ENCODE peak calls at places on chromosomes 3 and 15, in six cellular contexts. O, A, N, I, M and W are unnamed samples.

GRCh38 chr3:72991522-72991921 is 5.1 kb upstream of the PPP4R2 start:
- DNase-seq in O (no peak), A (no peak), N (no peak), I (no peak), M (no peak), W (no peak)

GRCh38 chr3:167705840-167706239 is 28.9 kb downstream of the PDCD10 start:
- DNase-seq in O (no peak), A (no peak), N (no peak), I (peak; percentile 50), M (no peak), W (no peak)

GRCh38 chr3:136612512-136612911 is 139.7 kb downstream of the STAG1 start:
- DNase-seq in O (no peak), A (no peak), N (no peak), I (peak; percentile 35), M (no peak), W (no peak)

GRCh38 chr15:59388670-59389069 is 16.0 kb upstream of the MYO1E start:
- DNase-seq in O (no peak), A (no peak), N (no peak), I (peak; percentile 44), M (no peak), W (no peak)

GRCh38 chr15:70503073-70503745 is 260.1 kb downstream of the UACA start:
- DNase-seq in O (no peak), A (no peak), N (no peak), I (no peak), M (no peak), W (no peak)

GRCh38 chr3:9704343-9705322 is 1.0 kb downstream of the CPNE9 start:
- DNase-seq in O (no peak), A (peak; percentile 75), N (peak; percentile 97), I (peak; percentile 23), M (no peak), W (peak; percentile 50)

GRCh38 chr3:115725800-115726199 is 102.5 kb downstream of the GAP43 start:
- DNase-seq in O (no peak), A (no peak), N (no peak), I (no peak), M (no peak), W (no peak)

GRCh38 chr3:67329358-67329757 is 325.1 kb downstream of the SUCLG2 start:
- DNase-seq in O (no peak), A (no peak), N (no peak), I (no peak), M (no peak), W (no peak)

GRCh38 chr3:87436781-87437543 is 160.6 kb upstream of the POU1F1 start:
- DNase-seq in O (no peak), A (no peak), N (no peak), I (peak; percentile 90), M (no peak), W (no peak)

GRCh38 chr15:77981281-77982126 is 96.0 kb downstream of the TBC1D2B start:
- DNase-seq in O (no peak), A (peak; percentile 62), N (no peak), I (no peak), M (no peak), W (no peak)

GRCh38 chr15:39641187-39641889 is 60.5 kb downstream of the THBS1 start:
- DNase-seq in O (no peak), A (no peak), N (no peak), I (peak; percentile 57), M (no peak), W (no peak)

GRCh38 chr3:178454714-178455113 is 81.5 kb upstream of the KCNMB2 start:
- DNase-seq in O (no peak), A (no peak), N (no peak), I (peak; percentile 86), M (no peak), W (peak; percentile 82)

GRCh38 chr3:40623567-40623966 is 98.8 kb downstream of the ZNF621 start:
- DNase-seq in O (no peak), A (no peak), N (no peak), I (peak; percentile 26), M (no peak), W (no peak)

GRCh38 chr3:156677536-156677935 is 3.1 kb downstream of the TIPARP start:
- DNase-seq in O (no peak), A (no peak), N (no peak), I (no peak), M (no peak), W (no peak)

GRCh38 chr3:96776818-96777217 is 37.6 kb upstream of the EPHA6 start:
- DNase-seq in O (no peak), A (no peak), N (no peak), I (no peak), M (no peak), W (no peak)

GRCh38 chr15:98800437-98801233 is 152.3 kb downstream of the IGF1R start:
- DNase-seq in O (peak; percentile 26), A (no peak), N (peak; percentile 55), I (peak; percentile 83), M (peak; percentile 91), W (no peak)

GRCh38 chr3:126261037-126261436 is 80.7 kb upstream of the ALDH1L1 start:
- DNase-seq in O (no peak), A (no peak), N (no peak), I (peak; percentile 17), M (no peak), W (peak; percentile 79)

GRCh38 chr3:17433866-17434265 is 308.6 kb downstream of the TBC1D5 start:
- DNase-seq in O (no peak), A (no peak), N (no peak), I (no peak), M (no peak), W (no peak)

GRCh38 chr3:190183121-190183520 is 62.4 kb upstream of the P3H2 start:
- DNase-seq in O (peak; percentile 86), A (no peak), N (no peak), I (peak; percentile 98), M (peak; percentile 47), W (no peak)

GRCh38 chr15:99719096-99719541 is 14.1 kb downstream of the LYSMD4 start:
- DNase-seq in O (peak; percentile 49), A (no peak), N (no peak), I (peak; percentile 95), M (no peak), W (no peak)

GRCh38 chr3:191301982-191302381 is 27.2 kb upstream of the CCDC50 start:
- DNase-seq in O (no peak), A (no peak), N (peak; percentile 13), I (no peak), M (no peak), W (no peak)

GRCh38 chr3:137514853-137515252 is 249.3 kb upstream of the SOX14 start:
- DNase-seq in O (no peak), A (no peak), N (no peak), I (no peak), M (no peak), W (no peak)

GRCh38 chr15:63879211-63879610 is 45.5 kb upstream of the HERC1 start:
- DNase-seq in O (no peak), A (no peak), N (no peak), I (no peak), M (no peak), W (no peak)

GRCh38 chr3:175335229-175335628 is 476.1 kb downstream of the NAALADL2 start:
- DNase-seq in O (no peak), A (no peak), N (no peak), I (peak; percentile 70), M (no peak), W (no peak)

GRCh38 chr15:73108676-73109075 is 56.4 kb downstream of the NEO1 start:
- DNase-seq in O (no peak), A (no peak), N (no peak), I (no peak), M (no peak), W (no peak)

GRCh38 chr3:180421221-180421620 is 180.7 kb upstream of the TTC14 start:
- DNase-seq in O (no peak), A (no peak), N (no peak), I (no peak), M (no peak), W (no peak)

GRCh38 chr15:34717729-34718128 is 37.1 kb downstream of the GJD2 start:
- DNase-seq in O (no peak), A (no peak), N (no peak), I (no peak), M (no peak), W (no peak)

GRCh38 chr3:40752492-40752891 is 227.7 kb downstream of the ZNF621 start:
- DNase-seq in O (no peak), A (no peak), N (no peak), I (no peak), M (no peak), W (no peak)

GRCh38 chr3:129240436-129240835 is 9.0 kb upstream of the COPG1 start:
- DNase-seq in O (no peak), A (no peak), N (no peak), I (peak; percentile 24), M (no peak), W (no peak)